ENCODE peak calls at places on chromosomes 2 and 18, in four cellular contexts. P, V, S and C are unnamed samples.

GRCh38 chr2:84132371-84132770 is 326.7 kb downstream of the SUCLG1 start:
- DNase-seq in P (no peak), V (no peak), S (no peak), C (no peak)

GRCh38 chr2:174217883-174218282 is 30.4 kb downstream of the OLA1 start:
- DNase-seq in P (no peak), V (no peak), S (no peak), C (no peak)

GRCh38 chr2:111946294-111947114 is 48.1 kb downstream of the MERTK start:
- DNase-seq in P (no peak), V (no peak), S (no peak), C (no peak)

GRCh38 chr18:33804258-33804657 is 226.2 kb downstream of the ASXL3 start:
- DNase-seq in P (no peak), V (no peak), S (no peak), C (no peak)

GRCh38 chr2:59789523-59789922 is 763.9 kb downstream of the BCL11A start:
- DNase-seq in P (no peak), V (no peak), S (no peak), C (no peak)

GRCh38 chr2:11655495-11655894 is 14.5 kb downstream of the NTSR2 start:
- DNase-seq in P (no peak), V (no peak), S (no peak), C (no peak)

GRCh38 chr2:212538156-212539144 is at the start of gene ERBB4:
- DNase-seq in P (no peak), V (no peak), S (peak; percentile 51), C (peak; percentile 45)

GRCh38 chr18:45626330-45627203 is 11.3 kb downstream of the SLC14A2 start:
- DNase-seq in P (no peak), V (no peak), S (no peak), C (peak; percentile 56)

GRCh38 chr2:113886479-113887383 is 3.2 kb upstream of the ACTR3 start:
- DNase-seq in P (no peak), V (peak; percentile 98), S (no peak), C (no peak)

GRCh38 chr2:159840620-159841019 is 42.6 kb upstream of the CD302 start:
- DNase-seq in P (no peak), V (no peak), S (no peak), C (no peak)

GRCh38 chr2:9594361-9595063 is 36.3 kb downstream of the YWHAQ start:
- DNase-seq in P (no peak), V (no peak), S (no peak), C (no peak)

GRCh38 chr2:174787485-174788205 is 23.4 kb upstream of the CHRNA1 start:
- DNase-seq in P (no peak), V (no peak), S (peak; percentile 90), C (peak; percentile 68)

GRCh38 chr2:10361220-10361588 is 58.5 kb downstream of the HPCAL1 start:
- DNase-seq in P (no peak), V (no peak), S (peak; percentile 81), C (no peak)

GRCh38 chr18:908631-909621 is 4.3 kb downstream of the ADCYAP1 start:
- DNase-seq in P (no peak), V (no peak), S (peak; percentile 27), C (peak; percentile 19)

GRCh38 chr2:9398881-9399805 is 24.2 kb downstream of the ITGB1BP1 start:
- DNase-seq in P (no peak), V (no peak), S (no peak), C (no peak)

GRCh38 chr2:164620873-164621760 is at the start of gene GRB14:
- DNase-seq in P (no peak), V (no peak), S (peak; percentile 90), C (peak; percentile 80)

GRCh38 chr2:234835738-234836137 is 116.1 kb upstream of the SH3BP4 start:
- DNase-seq in P (no peak), V (no peak), S (peak; percentile 44), C (no peak)

GRCh38 chr2:203500951-203501350 is 34.1 kb downstream of the RAPH1 start:
- DNase-seq in P (no peak), V (no peak), S (no peak), C (no peak)

GRCh38 chr2:120701096-120701860 is 34.4 kb upstream of the GLI2 start:
- DNase-seq in P (no peak), V (no peak), S (no peak), C (no peak)

GRCh38 chr2:45759310-45759851 is 107.9 kb downstream of the PRKCE start:
- DNase-seq in P (no peak), V (no peak), S (peak; percentile 79), C (no peak)

GRCh38 chr2:24720310-24720709 is 72.9 kb downstream of the PTRHD1 start:
- DNase-seq in P (no peak), V (peak; percentile 71), S (no peak), C (no peak)

DNA sequence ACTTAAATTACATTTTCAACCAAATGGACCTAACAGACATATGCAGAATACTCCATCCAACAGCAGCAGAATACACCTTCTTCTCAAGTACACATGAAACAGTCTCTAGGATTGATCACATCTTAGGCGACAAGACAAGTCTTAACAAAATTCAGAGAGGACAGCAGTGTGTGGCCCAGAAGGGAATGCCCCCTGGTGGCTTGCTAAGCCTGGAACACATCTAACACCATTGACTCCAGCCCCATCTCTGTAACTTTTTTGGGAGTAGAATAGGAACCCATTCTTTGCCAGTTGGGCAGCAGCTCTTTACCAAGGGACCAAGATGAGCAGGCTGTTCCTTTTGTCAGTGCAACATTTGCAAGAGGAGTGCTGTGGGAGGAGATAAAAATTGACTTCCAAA is 249.9 kb downstream of the PLCL1 start:
- DNase-seq in P (peak; percentile 21), V (no peak), S (peak; percentile 22), C (peak; percentile 40)
- TF ChIP-seq USF2 in P (no peak), V (no peak), S (no peak), C (no peak)

DNA sequence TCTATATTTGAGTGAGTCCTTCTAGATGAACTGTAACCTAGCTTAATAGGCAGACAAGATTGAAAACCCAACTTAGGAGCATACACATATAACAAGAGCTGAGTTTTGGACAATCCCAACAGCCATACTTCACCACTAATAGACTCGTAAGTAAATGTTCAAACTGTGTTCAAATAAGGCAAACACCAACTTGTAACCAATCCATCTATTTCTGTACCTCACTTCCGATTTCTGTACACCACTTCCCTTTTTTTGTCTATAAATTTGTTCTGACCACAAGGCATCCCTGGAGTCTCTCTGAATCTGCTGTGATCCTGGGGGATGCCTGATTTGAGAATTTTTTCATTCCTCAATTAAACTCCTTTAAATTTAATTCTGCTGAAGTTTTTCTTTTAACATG is 1149.1 kb upstream of the NRXN1 start:
- DNase-seq in P (no peak), V (no peak), S (no peak), C (no peak)
- TF ChIP-seq USF1 in P (no peak), V (no peak), S (no peak), C (no peak)

GRCh38 chr2:235989591-235989990 is 178.6 kb downstream of the GBX2 start:
- DNase-seq in P (no peak), V (no peak), S (no peak), C (no peak)

GRCh38 chr2:235990344-235990743 is 177.8 kb downstream of the GBX2 start:
- DNase-seq in P (no peak), V (no peak), S (no peak), C (no peak)

GRCh38 chr2:235984552-235984951 is 183.6 kb downstream of the GBX2 start:
- DNase-seq in P (no peak), V (no peak), S (no peak), C (no peak)

GRCh38 chr2:235992024-235992423 is 176.2 kb downstream of the GBX2 start:
- DNase-seq in P (no peak), V (no peak), S (no peak), C (no peak)

DNA sequence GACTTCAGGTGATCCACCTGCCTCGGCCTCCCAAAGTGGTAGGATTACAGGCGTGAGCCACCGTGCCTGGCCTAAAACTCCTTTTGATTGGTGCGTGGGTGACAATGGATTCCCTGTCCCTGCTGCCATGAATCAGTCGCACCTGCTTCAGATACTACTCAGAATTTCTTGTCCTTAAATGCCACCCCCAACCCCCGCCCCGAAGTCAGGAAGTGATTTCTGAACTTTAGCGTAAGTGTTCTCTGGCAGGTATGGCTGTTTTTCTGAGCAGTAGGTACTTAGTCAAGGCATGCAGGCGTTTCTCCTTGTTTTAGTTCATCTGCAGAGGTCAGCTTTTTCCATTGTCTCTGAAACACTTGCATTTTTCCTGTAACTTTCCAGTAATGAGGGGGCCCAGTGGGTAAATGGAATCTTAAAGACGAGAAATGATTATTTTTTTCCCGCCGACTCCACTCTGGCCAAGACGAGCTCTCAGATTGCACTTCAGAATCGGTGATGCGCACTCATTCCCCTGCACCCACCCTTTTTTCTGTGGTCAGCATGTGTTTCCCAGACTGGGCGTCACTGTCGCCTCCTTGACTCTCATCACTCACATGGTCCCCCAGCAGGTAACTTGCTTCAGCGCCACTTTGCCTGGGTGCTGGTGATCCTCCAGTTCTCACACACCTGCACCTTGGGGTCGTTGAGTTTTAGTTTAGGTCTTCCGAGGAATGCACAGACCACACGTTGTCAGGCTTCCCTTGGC is 179.7 kb downstream of the GBX2 start:
- DNase-seq in P (no peak), V (no peak), S (no peak), C (no peak)
- TF ChIP-seq USF2 in P (no peak), V (no peak), S (no peak), C (no peak)

DNA sequence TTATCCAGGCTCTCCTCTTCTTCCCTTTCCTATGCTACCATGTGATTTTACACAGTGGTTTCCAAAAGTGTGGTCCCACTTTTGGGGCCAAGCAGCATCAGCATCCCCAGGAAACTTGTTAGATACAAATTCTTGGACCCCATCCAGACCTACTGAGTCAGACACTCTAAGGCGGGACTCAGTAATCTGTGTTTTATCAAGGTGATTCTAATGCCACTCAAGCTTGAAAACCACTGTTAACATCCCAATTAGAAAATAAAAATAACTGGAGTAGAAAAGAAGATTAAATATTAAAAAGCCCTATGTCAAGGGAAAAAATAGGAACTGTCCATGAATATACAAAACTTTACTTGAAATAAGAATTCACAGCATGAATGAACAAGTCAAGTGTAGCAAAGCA is 10.8 kb downstream of the DSG2 start:
- DNase-seq in P (no peak), V (no peak), S (no peak), C (no peak)
- TF ChIP-seq USF1 in P (no peak), V (no peak), S (no peak), C (no peak)

DNA sequence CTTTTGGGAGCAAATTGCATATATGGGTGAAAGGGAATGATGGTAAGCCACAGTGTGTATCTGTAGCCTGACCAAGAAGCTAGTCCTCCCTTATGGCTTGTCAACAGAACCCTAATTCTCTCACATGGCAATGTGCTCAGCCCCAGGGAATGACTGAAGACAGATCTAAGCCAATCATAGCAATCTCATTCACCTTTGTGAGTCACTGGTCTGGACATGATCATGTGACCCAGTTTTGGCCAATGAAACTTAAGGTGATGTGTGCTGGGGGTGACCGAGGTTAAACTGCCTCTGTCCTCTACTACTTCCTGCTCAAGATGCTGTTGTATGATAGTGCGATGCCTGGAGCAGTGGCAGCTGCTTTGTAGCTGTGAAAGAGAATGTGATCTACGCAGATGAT is 491.2 kb upstream of the HS6ST1 start:
- DNase-seq in P (no peak), V (no peak), S (no peak), C (no peak)
- TF ChIP-seq USF2 in P (no peak), V (no peak), S (no peak), C (no peak)

GRCh38 chr2:240629968-240630770 is 4.9 kb downstream of the GPR35 start:
- DNase-seq in P (no peak), V (no peak), S (peak; percentile 15), C (no peak)
- TF ChIP-seq USF1 in P (no peak), V (no peak), S (no peak), C (no peak)